ENCODE peak calls at places on chromosomes 11 and 22, in five cellular contexts. One of them, this sample, is unnamed. For H3K27me3 and H3K9me3, the result is how much of the 10 kb centered on the place peaks cover.

GRCh38 chr11:45145421-45146071 is 893 bp upstream of the PRDM11 start:
- DNase-seq in lower lobe of right lung: no peak
- DNase-seq in HepG2: no peak
- DNase-seq in prostate gland: no peak
- DNase-seq in SJSA1: peak
- DNase-seq in this sample: peak

GRCh38 chr22:38467438-38467903 is 425 bp upstream of the KDELR3 start:
- DNase-seq in lower lobe of right lung: no peak
- DNase-seq in HepG2: no peak
- DNase-seq in prostate gland: no peak
- DNase-seq in SJSA1: no peak
- DNase-seq in this sample: peak

GRCh38 chr11:34407121-34407813 is 31.5 kb upstream of the CAT start:
- DNase-seq in lower lobe of right lung: no peak
- DNase-seq in HepG2: peak
- DNase-seq in prostate gland: peak
- DNase-seq in SJSA1: no peak
- DNase-seq in this sample: no peak

GRCh38 chr11:33899383-33900037 is 7.6 kb upstream of the LMO2 start:
- DNase-seq in lower lobe of right lung: peak
- DNase-seq in HepG2: no peak
- DNase-seq in prostate gland: peak
- DNase-seq in SJSA1: no peak
- DNase-seq in this sample: peak

GRCh38 chr11:45926536-45927331 is 4.3 kb downstream of the LARGE2 start:
- DNase-seq in lower lobe of right lung: no peak
- DNase-seq in HepG2: no peak
- DNase-seq in prostate gland: no peak
- DNase-seq in SJSA1: peak
- DNase-seq in this sample: peak

GRCh38 chr22:43996170-43996980 is 27.7 kb upstream of the PARVB start:
- DNase-seq in lower lobe of right lung: peak
- DNase-seq in HepG2: no peak
- DNase-seq in prostate gland: no peak
- DNase-seq in SJSA1: no peak
- DNase-seq in this sample: peak

GRCh38 chr11:94654201-94654600 is 87.0 kb downstream of the PIWIL4 start:
- DNase-seq in lower lobe of right lung: no peak
- DNase-seq in HepG2: no peak
- DNase-seq in prostate gland: no peak
- DNase-seq in SJSA1: no peak
- DNase-seq in this sample: no peak

GRCh38 chr22:44525872-44526271 is 27.8 kb upstream of the RTL6 start:
- DNase-seq in lower lobe of right lung: no peak
- DNase-seq in HepG2: no peak
- DNase-seq in prostate gland: no peak
- DNase-seq in SJSA1: no peak
- DNase-seq in this sample: no peak

GRCh38 chr11:45332486-45332934 is 46.4 kb upstream of the SYT13 start:
- DNase-seq in lower lobe of right lung: no peak
- DNase-seq in HepG2: peak
- DNase-seq in prostate gland: no peak
- DNase-seq in SJSA1: peak
- DNase-seq in this sample: peak

DNA sequence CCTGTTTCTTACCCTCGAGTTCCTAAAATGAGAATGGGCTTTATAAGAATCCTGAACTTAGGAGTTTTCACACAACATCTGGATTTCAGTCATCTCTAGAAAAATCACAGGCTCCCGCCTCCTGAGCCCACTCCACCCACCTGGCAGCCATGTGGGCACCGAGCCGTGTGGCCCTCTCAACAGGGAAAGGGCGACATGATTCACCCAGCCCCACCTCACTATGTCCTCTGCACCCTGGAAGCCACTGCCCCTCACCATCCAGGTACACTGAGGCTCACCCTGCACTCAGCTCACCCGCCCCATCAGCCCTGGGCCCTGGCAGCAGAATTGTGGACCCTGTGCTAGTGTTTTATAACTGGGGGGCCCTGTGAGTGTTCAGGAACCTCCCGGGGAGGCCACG is 101.5 kb downstream of the SHANK2 start:
- DNase-seq in lower lobe of right lung: no peak
- DNase-seq in HepG2: no peak
- DNase-seq in prostate gland: no peak
- DNase-seq in SJSA1: no peak
- DNase-seq in this sample: no peak
- H3K27me3 ChIP-seq in lower lobe of right lung: under half
- H3K27me3 ChIP-seq in HepG2: under half
- H3K27me3 ChIP-seq in prostate gland: under half
- H3K27me3 ChIP-seq in SJSA1: under half
- H3K27me3 ChIP-seq in this sample: under half

GRCh38 chr11:101211407-101211975 is 81.9 kb upstream of the PGR start:
- DNase-seq in lower lobe of right lung: no peak
- DNase-seq in HepG2: no peak
- DNase-seq in prostate gland: no peak
- DNase-seq in SJSA1: no peak
- DNase-seq in this sample: no peak

GRCh38 chr11:101215069-101215468 is 85.5 kb upstream of the PGR start:
- DNase-seq in lower lobe of right lung: no peak
- DNase-seq in HepG2: no peak
- DNase-seq in prostate gland: no peak
- DNase-seq in SJSA1: no peak
- DNase-seq in this sample: no peak
- H3K9me3 ChIP-seq in lower lobe of right lung: under half
- H3K9me3 ChIP-seq in HepG2: half or more
- H3K9me3 ChIP-seq in prostate gland: under half
- H3K9me3 ChIP-seq in SJSA1: under half
- H3K9me3 ChIP-seq in this sample: under half

GRCh38 chr11:48034926-48035876 is 54.8 kb downstream of the PTPRJ start:
- DNase-seq in lower lobe of right lung: no peak
- DNase-seq in HepG2: no peak
- DNase-seq in prostate gland: no peak
- DNase-seq in SJSA1: no peak
- DNase-seq in this sample: peak

GRCh38 chr11:48037709-48038468 is 57.5 kb downstream of the PTPRJ start:
- DNase-seq in lower lobe of right lung: no peak
- DNase-seq in HepG2: no peak
- DNase-seq in prostate gland: no peak
- DNase-seq in SJSA1: no peak
- DNase-seq in this sample: no peak

GRCh38 chr11:48036011-48036410 is 55.7 kb downstream of the PTPRJ start:
- DNase-seq in lower lobe of right lung: no peak
- DNase-seq in HepG2: no peak
- DNase-seq in prostate gland: no peak
- DNase-seq in SJSA1: no peak
- DNase-seq in this sample: no peak

GRCh38 chr11:48033918-48034341 is 53.6 kb downstream of the PTPRJ start:
- DNase-seq in lower lobe of right lung: no peak
- DNase-seq in HepG2: no peak
- DNase-seq in prostate gland: no peak
- DNase-seq in SJSA1: no peak
- DNase-seq in this sample: no peak

GRCh38 chr11:48036466-48036865 is 56.1 kb downstream of the PTPRJ start:
- DNase-seq in lower lobe of right lung: no peak
- DNase-seq in HepG2: no peak
- DNase-seq in prostate gland: no peak
- DNase-seq in SJSA1: no peak
- DNase-seq in this sample: no peak
- H3K27me3 ChIP-seq in lower lobe of right lung: under half
- H3K27me3 ChIP-seq in HepG2: under half
- H3K27me3 ChIP-seq in prostate gland: under half
- H3K27me3 ChIP-seq in SJSA1: under half
- H3K27me3 ChIP-seq in this sample: under half

GRCh38 chr22:47375621-47376321 is 613.3 kb downstream of the TBC1D22A start:
- DNase-seq in lower lobe of right lung: peak
- DNase-seq in HepG2: no peak
- DNase-seq in prostate gland: no peak
- DNase-seq in SJSA1: no peak
- DNase-seq in this sample: peak
- H3K9me3 ChIP-seq in lower lobe of right lung: under half
- H3K9me3 ChIP-seq in HepG2: under half
- H3K9me3 ChIP-seq in prostate gland: under half
- H3K9me3 ChIP-seq in SJSA1: under half
- H3K9me3 ChIP-seq in this sample: under half

GRCh38 chr22:19759994-19760651 is 455 bp upstream of the TBX1 start:
- DNase-seq in lower lobe of right lung: no peak
- DNase-seq in HepG2: no peak
- DNase-seq in prostate gland: no peak
- DNase-seq in SJSA1: no peak
- DNase-seq in this sample: no peak
- H3K27me3 ChIP-seq in lower lobe of right lung: half or more
- H3K27me3 ChIP-seq in HepG2: under half
- H3K27me3 ChIP-seq in prostate gland: under half
- H3K27me3 ChIP-seq in SJSA1: under half
- H3K27me3 ChIP-seq in this sample: under half

DNA sequence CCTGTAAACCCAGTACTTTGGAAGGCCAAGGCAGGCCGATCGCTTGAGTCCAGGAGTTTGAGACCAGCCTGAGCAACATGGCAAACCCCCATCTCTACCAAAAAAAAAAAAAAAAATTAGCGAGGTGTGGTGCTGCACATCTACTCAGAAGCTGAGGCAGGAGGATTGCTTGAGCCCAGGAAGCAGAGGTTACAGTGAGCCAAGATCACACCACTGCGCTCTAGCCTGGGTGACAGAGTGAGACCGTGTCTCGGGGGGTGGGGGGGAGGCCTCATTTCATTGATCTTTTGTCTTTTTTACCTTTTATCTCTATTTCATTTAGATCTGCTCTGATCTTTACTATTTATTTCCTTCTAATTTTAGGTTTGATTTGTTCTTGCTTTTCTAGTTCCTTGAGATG is 51.8 kb downstream of the KCNQ1OT1 start:
- DNase-seq in lower lobe of right lung: no peak
- DNase-seq in HepG2: no peak
- DNase-seq in prostate gland: no peak
- DNase-seq in SJSA1: no peak
- DNase-seq in this sample: no peak
- H3K9me3 ChIP-seq in lower lobe of right lung: half or more
- H3K9me3 ChIP-seq in HepG2: half or more
- H3K9me3 ChIP-seq in prostate gland: under half
- H3K9me3 ChIP-seq in SJSA1: half or more
- H3K9me3 ChIP-seq in this sample: half or more

GRCh38 chr11:1300569-1301187 is 8.8 kb downstream of the TOLLIP start:
- DNase-seq in lower lobe of right lung: peak
- DNase-seq in HepG2: no peak
- DNase-seq in prostate gland: no peak
- DNase-seq in SJSA1: no peak
- DNase-seq in this sample: peak
- H3K27me3 ChIP-seq in lower lobe of right lung: under half
- H3K27me3 ChIP-seq in HepG2: under half
- H3K27me3 ChIP-seq in prostate gland: under half
- H3K27me3 ChIP-seq in SJSA1: under half
- H3K27me3 ChIP-seq in this sample: under half

DNA sequence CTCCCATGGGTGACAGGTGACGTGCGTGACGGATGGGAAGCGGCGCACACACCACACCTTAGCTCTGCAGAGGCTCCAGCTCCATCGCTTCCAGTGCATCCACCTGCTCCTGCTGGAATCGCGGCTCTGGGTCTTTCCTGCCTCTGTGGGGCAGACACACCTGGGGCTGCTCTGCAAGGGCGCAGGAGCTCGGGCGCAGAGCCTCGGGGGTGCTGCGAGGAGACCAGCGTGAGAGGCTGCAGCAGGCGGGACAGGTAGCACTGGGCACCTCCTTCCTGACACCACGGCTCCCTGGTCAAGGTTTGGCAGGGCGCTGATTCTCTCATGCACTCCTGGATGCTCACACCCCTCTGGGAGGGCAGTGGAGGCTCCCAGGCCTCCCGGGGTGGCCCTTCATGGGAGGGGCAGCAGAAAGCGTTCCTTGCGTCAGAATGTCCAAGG is 1494.3 kb downstream of the BRD1 start:
- DNase-seq in lower lobe of right lung: peak
- DNase-seq in HepG2: no peak
- DNase-seq in prostate gland: no peak
- DNase-seq in SJSA1: no peak
- DNase-seq in this sample: no peak
- H3K9me3 ChIP-seq in lower lobe of right lung: under half
- H3K9me3 ChIP-seq in HepG2: under half
- H3K9me3 ChIP-seq in prostate gland: under half
- H3K9me3 ChIP-seq in SJSA1: under half
- H3K9me3 ChIP-seq in this sample: under half

GRCh38 chr22:45905924-45906865 is 70.8 kb downstream of the WNT7B start:
- DNase-seq in lower lobe of right lung: no peak
- DNase-seq in HepG2: no peak
- DNase-seq in prostate gland: no peak
- DNase-seq in SJSA1: peak
- DNase-seq in this sample: peak
- H3K27me3 ChIP-seq in lower lobe of right lung: under half
- H3K27me3 ChIP-seq in HepG2: under half
- H3K27me3 ChIP-seq in prostate gland: under half
- H3K27me3 ChIP-seq in SJSA1: under half
- H3K27me3 ChIP-seq in this sample: under half